ENCODE peak calls at places on chromosomes 7 and 10, in nine cellular contexts. P is caudate nucleus; W is retina; L is GF-D8; F is fibroblast of lung; O is H54; Z is CD8-positive, alpha-beta T cell; U is AG04449; M is SW480. X is an unnamed sample.

GRCh38 chr7:77482015-77482414 is 55.1 kb upstream of the PTPN12 start:
- DNase-seq in M (peak), W (no peak), L (peak), U (no peak), P (no peak), Z (no peak), O (no peak), F (no peak), X (no peak)

GRCh38 chr7:131244259-131244852 is 83.3 kb upstream of the MKLN1 start:
- DNase-seq in O (peak), L (no peak), P (peak), F (peak), U (peak), W (no peak), M (peak), Z (peak), X (peak)

GRCh38 chr7:145212050-145212449 is 376.2 kb upstream of the TPK1 start:
- DNase-seq in P (peak), F (no peak), L (peak), W (no peak), U (no peak), O (no peak), Z (no peak), M (no peak), X (no peak)

GRCh38 chr7:2438181-2438580 is 34.8 kb downstream of the CHST12 start:
- DNase-seq in U (no peak), F (no peak), O (no peak), Z (no peak), W (no peak), L (no peak), P (no peak), M (peak), X (no peak)

GRCh38 chr10:91123246-91123645 is 97.2 kb upstream of the PCGF5 start:
- DNase-seq in Z (no peak), M (no peak), U (no peak), F (no peak), L (no peak), W (no peak), O (no peak), P (no peak), X (no peak)

GRCh38 chr10:9219860-9220259 is 1165.4 kb downstream of the GATA3 start:
- DNase-seq in P (no peak), W (no peak), F (no peak), M (no peak), U (no peak), Z (no peak), O (no peak), L (no peak), X (no peak)

GRCh38 chr10:103800789-103801540 is 54.4 kb downstream of the SH3PXD2A start:
- DNase-seq in Z (peak), P (no peak), U (no peak), L (no peak), W (no peak), F (no peak), O (no peak), M (peak), X (no peak)

GRCh38 chr10:64873959-64874358 is 1352.8 kb downstream of the REEP3 start:
- DNase-seq in Z (no peak), U (no peak), O (no peak), F (peak), L (no peak), W (no peak), M (no peak), P (no peak), X (no peak)

GRCh38 chr7:116101709-116102108 is 71.1 kb upstream of the TFEC start:
- DNase-seq in L (no peak), W (no peak), M (no peak), P (no peak), O (no peak), U (peak), F (peak), Z (no peak), X (no peak)

GRCh38 chr10:103911021-103911459 is 6.9 kb downstream of the STN1 start:
- DNase-seq in U (no peak), M (no peak), L (peak), F (no peak), O (no peak), P (no peak), W (no peak), Z (peak), X (no peak)

GRCh38 chr10:12588091-12588850 is 238.9 kb downstream of the CAMK1D start:
- DNase-seq in F (peak), L (no peak), U (no peak), P (no peak), W (peak), M (no peak), O (no peak), Z (no peak), X (no peak)

GRCh38 chr10:33790506-33791283 is 456.2 kb upstream of the NRP1 start:
- DNase-seq in L (no peak), F (peak), W (no peak), Z (no peak), U (no peak), P (no peak), M (no peak), O (no peak), X (peak)

GRCh38 chr7:24956021-24956420 is 24.0 kb downstream of the OSBPL3 start:
- DNase-seq in Z (no peak), F (no peak), O (no peak), M (no peak), L (no peak), P (no peak), U (no peak), W (no peak), X (no peak)

GRCh38 chr7:156091515-156092080 is 279.3 kb upstream of the SHH start:
- DNase-seq in P (no peak), W (no peak), Z (no peak), O (no peak), U (no peak), M (no peak), F (no peak), L (no peak), X (no peak)

GRCh38 chr10:91410638-91411367 is 659 bp downstream of the HECTD2 start:
- DNase-seq in M (no peak), O (peak), P (peak), F (peak), W (no peak), Z (no peak), U (no peak), L (no peak), X (no peak)

GRCh38 chr10:124320778-124321432 is 97.8 kb downstream of the OAT start:
- DNase-seq in Z (no peak), W (no peak), U (no peak), M (no peak), P (no peak), F (no peak), L (no peak), O (no peak), X (no peak)

X was measured in astrocyte of the cerebellum.